ENCODE peak calls at places on chromosomes 12 and 14, in four cellular contexts. One of them, this sample, is unnamed.

GRCh38 chr12:102702447-102703114 is 214.5 kb downstream of the PAH start:
- DNase-seq in cardiac muscle cell: peak
- DNase-seq in germinal center: peak
- DNase-seq in AG09309: peak
- DNase-seq in this sample: peak

GRCh38 chr14:100914597-100915021 is 11.1 kb upstream of the RTL1 start:
- DNase-seq in cardiac muscle cell: no peak
- DNase-seq in AG09309: peak
- DNase-seq in germinal center: no peak
- DNase-seq in this sample: no peak

GRCh38 chr12:22588817-22589216 is 36.2 kb upstream of the ETNK1 start:
- DNase-seq in cardiac muscle cell: no peak
- DNase-seq in germinal center: no peak
- DNase-seq in AG09309: no peak
- DNase-seq in this sample: peak

GRCh38 chr12:102833687-102834435 is 83.2 kb downstream of the PAH start:
- DNase-seq in germinal center: no peak
- DNase-seq in cardiac muscle cell: no peak
- DNase-seq in AG09309: no peak
- DNase-seq in this sample: no peak

GRCh38 chr12:3377056-3377455 is 113.9 kb upstream of the PRMT8 start:
- DNase-seq in germinal center: no peak
- DNase-seq in cardiac muscle cell: no peak
- DNase-seq in AG09309: no peak
- DNase-seq in this sample: no peak

GRCh38 chr12:112948806-112949205 is 10.5 kb downstream of the OAS3 start:
- DNase-seq in AG09309: no peak
- DNase-seq in cardiac muscle cell: no peak
- DNase-seq in germinal center: no peak
- DNase-seq in this sample: no peak

GRCh38 chr12:63978519-63978918 is 134.0 kb downstream of the SRGAP1 start:
- DNase-seq in cardiac muscle cell: peak
- DNase-seq in AG09309: peak
- DNase-seq in germinal center: no peak
- DNase-seq in this sample: no peak

GRCh38 chr12:122886161-122886560 is 9.8 kb downstream of the VPS37B start:
- DNase-seq in germinal center: no peak
- DNase-seq in AG09309: no peak
- DNase-seq in cardiac muscle cell: no peak
- DNase-seq in this sample: no peak

GRCh38 chr14:73342670-73343069 is 105.4 kb downstream of the PAPLN start:
- DNase-seq in AG09309: no peak
- DNase-seq in cardiac muscle cell: no peak
- DNase-seq in germinal center: no peak
- DNase-seq in this sample: no peak

GRCh38 chr12:83161451-83161850 is 474.7 kb downstream of the TMTC2 start:
- DNase-seq in germinal center: no peak
- DNase-seq in cardiac muscle cell: no peak
- DNase-seq in AG09309: no peak
- DNase-seq in this sample: no peak

GRCh38 chr14:103398427-103399195 is 13.4 kb downstream of the MARK3 start:
- DNase-seq in cardiac muscle cell: peak
- DNase-seq in AG09309: no peak
- DNase-seq in germinal center: no peak
- DNase-seq in this sample: no peak

GRCh38 chr12:480831-481230 is 21.1 kb downstream of the B4GALNT3 start:
- DNase-seq in AG09309: no peak
- DNase-seq in cardiac muscle cell: peak
- DNase-seq in germinal center: no peak
- DNase-seq in this sample: no peak

GRCh38 chr14:99517046-99517642 is 35.9 kb downstream of the CCNK start:
- DNase-seq in AG09309: no peak
- DNase-seq in cardiac muscle cell: no peak
- DNase-seq in germinal center: no peak
- DNase-seq in this sample: no peak

GRCh38 chr14:96285667-96286066 is 29.7 kb downstream of the BDKRB1 start:
- DNase-seq in cardiac muscle cell: peak
- DNase-seq in germinal center: no peak
- DNase-seq in AG09309: peak
- DNase-seq in this sample: no peak

GRCh38 chr12:24711056-24711455 is 237.8 kb downstream of the BCAT1 start:
- DNase-seq in cardiac muscle cell: no peak
- DNase-seq in AG09309: no peak
- DNase-seq in germinal center: no peak
- DNase-seq in this sample: no peak

GRCh38 chr14:72560331-72560730 is 333.6 kb downstream of the DPF3 start:
- DNase-seq in AG09309: no peak
- DNase-seq in cardiac muscle cell: no peak
- DNase-seq in germinal center: no peak
- DNase-seq in this sample: no peak

GRCh38 chr12:1660304-1661187 is 30.3 kb upstream of the ADIPOR2 start:
- DNase-seq in germinal center: no peak
- DNase-seq in cardiac muscle cell: peak
- DNase-seq in AG09309: no peak
- DNase-seq in this sample: peak

GRCh38 chr14:69259531-69260245 is at the start of gene GALNT16:
- DNase-seq in AG09309: no peak
- DNase-seq in germinal center: no peak
- DNase-seq in cardiac muscle cell: peak
- DNase-seq in this sample: no peak

GRCh38 chr12:3427956-3428355 is 63.0 kb upstream of the PRMT8 start:
- DNase-seq in AG09309: no peak
- DNase-seq in germinal center: no peak
- DNase-seq in cardiac muscle cell: no peak
- DNase-seq in this sample: no peak

GRCh38 chr14:101068293-101068957 is 164.9 kb upstream of the RTL1 start:
- DNase-seq in AG09309: no peak
- DNase-seq in germinal center: no peak
- DNase-seq in cardiac muscle cell: no peak
- DNase-seq in this sample: peak

GRCh38 chr12:46547421-46548340 is 175.1 kb upstream of the SLC38A2 start:
- DNase-seq in cardiac muscle cell: no peak
- DNase-seq in AG09309: no peak
- DNase-seq in germinal center: no peak
- DNase-seq in this sample: no peak

GRCh38 chr14:77318006-77318553 is 2.6 kb downstream of the POMT2 start:
- DNase-seq in germinal center: no peak
- DNase-seq in AG09309: no peak
- DNase-seq in cardiac muscle cell: peak
- DNase-seq in this sample: no peak

GRCh38 chr12:56833780-56834179 is 70.7 kb downstream of the HSD17B6 start:
- DNase-seq in AG09309: no peak
- DNase-seq in germinal center: no peak
- DNase-seq in cardiac muscle cell: no peak
- DNase-seq in this sample: no peak

GRCh38 chr14:77098470-77099353 is 654 bp downstream of the CIPC start:
- DNase-seq in AG09309: no peak
- DNase-seq in cardiac muscle cell: no peak
- DNase-seq in germinal center: peak
- DNase-seq in this sample: peak

GRCh38 chr12:39574378-39574777 is 45.2 kb downstream of the ABCD2 start:
- DNase-seq in cardiac muscle cell: no peak
- DNase-seq in germinal center: no peak
- DNase-seq in AG09309: no peak
- DNase-seq in this sample: no peak

GRCh38 chr12:11824069-11824468 is 174.6 kb downstream of the ETV6 start:
- DNase-seq in germinal center: no peak
- DNase-seq in AG09309: no peak
- DNase-seq in cardiac muscle cell: no peak
- DNase-seq in this sample: no peak

GRCh38 chr12:78683031-78683430 is 181.5 kb upstream of the SYT1 start:
- DNase-seq in germinal center: no peak
- DNase-seq in AG09309: no peak
- DNase-seq in cardiac muscle cell: peak
- DNase-seq in this sample: no peak

GRCh38 chr12:89085421-89085820 is 266.9 kb downstream of the DUSP6 start:
- DNase-seq in AG09309: no peak
- DNase-seq in germinal center: no peak
- DNase-seq in cardiac muscle cell: peak
- DNase-seq in this sample: no peak

GRCh38 chr14:104893435-104894207 is 28.6 kb downstream of the CEP170B start:
- DNase-seq in AG09309: no peak
- DNase-seq in cardiac muscle cell: no peak
- DNase-seq in germinal center: no peak
- DNase-seq in this sample: peak

GRCh38 chr12:80200414-80200813 is 101.1 kb downstream of the OTOGL start:
- DNase-seq in germinal center: no peak
- DNase-seq in AG09309: no peak
- DNase-seq in cardiac muscle cell: no peak
- DNase-seq in this sample: no peak

GRCh38 chr12:131049002-131049401 is 95.3 kb downstream of the ADGRD1 start:
- DNase-seq in germinal center: no peak
- DNase-seq in cardiac muscle cell: no peak
- DNase-seq in AG09309: no peak
- DNase-seq in this sample: no peak

GRCh38 chr12:52264435-52264825 is 10.0 kb upstream of the KRT86 start:
- DNase-seq in germinal center: no peak
- DNase-seq in AG09309: no peak
- DNase-seq in cardiac muscle cell: peak
- DNase-seq in this sample: no peak

GRCh38 chr14:96362071-96362964 is 823 bp downstream of the ATG2B start:
- DNase-seq in cardiac muscle cell: peak
- DNase-seq in germinal center: peak
- DNase-seq in AG09309: no peak
- DNase-seq in this sample: no peak

GRCh38 chr12:4286771-4287317 is 13.3 kb downstream of the CCND2 start:
- DNase-seq in cardiac muscle cell: no peak
- DNase-seq in germinal center: no peak
- DNase-seq in AG09309: no peak
- DNase-seq in this sample: no peak

GRCh38 chr14:70653662-70654061 is 11.9 kb downstream of the TTC9 start:
- DNase-seq in AG09309: no peak
- DNase-seq in germinal center: no peak
- DNase-seq in cardiac muscle cell: no peak
- DNase-seq in this sample: no peak

GRCh38 chr14:80388980-80389711 is 177.8 kb upstream of the DIO2 start:
- DNase-seq in AG09309: peak
- DNase-seq in germinal center: no peak
- DNase-seq in cardiac muscle cell: peak
- DNase-seq in this sample: no peak

GRCh38 chr14:91396959-91397815 is 20.4 kb downstream of the CCDC88C start:
- DNase-seq in germinal center: peak
- DNase-seq in AG09309: no peak
- DNase-seq in cardiac muscle cell: no peak
- DNase-seq in this sample: peak

GRCh38 chr14:65255029-65255545 is 152.8 kb upstream of the MAX start:
- DNase-seq in AG09309: no peak
- DNase-seq in cardiac muscle cell: peak
- DNase-seq in germinal center: no peak
- DNase-seq in this sample: no peak